ENCODE peak calls at places on chromosomes 6 and 20, in five cellular contexts. C is IMR-90, P is neuronal stem cell, L is H9, O is H1. S is an unnamed sample.

GRCh38 chr20:19401096-19401495 is 188.7 kb downstream of the SLC24A3 start:
- DNase-seq in C (no peak), L (no peak), P (no peak), O (no peak), S (no peak)

GRCh38 chr6:46772754-46773153 is 20.4 kb upstream of the MEP1A start:
- DNase-seq in O (no peak), P (no peak), C (no peak), L (no peak), S (no peak)

GRCh38 chr6:30043744-30044143 is 17.3 kb upstream of the POLR1H start:
- DNase-seq in O (no peak), L (no peak), P (no peak), C (no peak), S (no peak)

GRCh38 chr20:36887779-36888133 is 11.8 kb downstream of the TLDC2 start:
- DNase-seq in C (no peak), O (no peak), P (no peak), L (no peak), S (no peak)

GRCh38 chr6:35439308-35439707 is 12.8 kb upstream of the FANCE start:
- DNase-seq in P (no peak), C (no peak), L (peak; percentile 68), O (no peak), S (no peak)

GRCh38 chr6:157773248-157773773 is 49.7 kb upstream of the SNX9 start:
- DNase-seq in C (no peak), L (no peak), O (no peak), P (no peak), S (peak; percentile 39)

GRCh38 chr6:73566954-73567591 is 46.2 kb upstream of the EEF1A1 start:
- DNase-seq in C (peak; percentile 35), O (no peak), L (no peak), P (no peak), S (peak; percentile 66)

GRCh38 chr20:8020314-8021079 is 936 bp upstream of the TMX4 start:
- DNase-seq in P (no peak), C (no peak), O (no peak), L (no peak), S (peak; percentile 46)

GRCh38 chr20:22690616-22691179 is 106.3 kb upstream of the FOXA2 start:
- DNase-seq in L (no peak), P (no peak), C (no peak), O (no peak), S (no peak)

GRCh38 chr20:49899551-49900383 is 15.6 kb downstream of the SPATA2 start:
- DNase-seq in C (peak; percentile 12), O (no peak), L (no peak), P (no peak), S (no peak)

GRCh38 chr20:24488064-24488799 is 18.8 kb downstream of the SYNDIG1 start:
- DNase-seq in C (no peak), P (no peak), L (peak; percentile 10), O (no peak), S (no peak)

GRCh38 chr6:2257358-2257757 is 12.0 kb upstream of the GMDS start:
- DNase-seq in L (no peak), P (no peak), C (no peak), O (no peak), S (no peak)

GRCh38 chr20:24442909-24443308 is 26.5 kb upstream of the SYNDIG1 start:
- DNase-seq in P (no peak), O (no peak), C (no peak), L (no peak), S (no peak)

GRCh38 chr6:53410508-53411258 is 61.9 kb upstream of the ELOVL5 start:
- DNase-seq in O (no peak), L (peak; percentile 48), P (no peak), C (peak; percentile 33), S (peak; percentile 46)
- H2BK15ac ChIP-seq in O (no peak overlapping the region), L (no peak overlapping the region), P (no peak overlapping the region), C (no peak overlapping the region), S (no peak overlapping the region)

DNA sequence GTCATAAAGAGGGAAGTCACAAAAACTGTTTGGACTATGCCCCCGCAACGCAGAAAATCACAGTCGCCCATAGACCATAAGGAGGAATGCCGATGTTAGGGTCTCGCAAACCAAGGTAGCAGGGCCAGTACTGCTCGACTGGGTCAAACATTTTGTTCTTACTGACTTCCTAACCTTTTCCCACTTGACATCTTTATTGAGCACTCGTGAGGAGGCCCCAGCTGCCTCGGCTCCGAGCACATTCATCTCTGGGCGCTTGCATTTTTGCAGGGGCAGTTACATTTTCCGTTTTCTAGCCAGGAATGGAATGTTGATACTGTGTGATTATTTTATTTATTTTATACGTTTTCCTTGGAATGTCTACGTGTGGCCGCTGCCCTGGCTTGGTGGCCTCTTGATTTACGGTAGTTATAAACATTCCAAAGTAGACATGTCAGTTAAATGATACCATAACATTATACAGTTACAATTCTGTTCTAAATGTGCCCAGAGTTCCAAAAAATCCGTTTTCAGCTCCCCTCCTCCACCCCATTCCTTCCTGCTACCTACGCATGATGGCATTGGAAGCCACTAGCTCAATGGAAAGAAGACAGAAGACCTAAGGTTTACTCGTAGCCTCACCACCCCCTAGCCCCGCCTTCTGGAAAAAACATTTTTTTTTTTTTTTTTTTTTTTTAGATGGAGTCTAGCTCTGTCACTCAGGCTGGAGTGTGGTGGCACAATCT is 56.9 kb upstream of the APCDD1L start:
- DNase-seq in C (peak; percentile 88), P (no peak), L (no peak), O (no peak), S (peak; percentile 60)
- H4K91ac ChIP-seq in C (peak overlapping the region; percentile 94), P (no peak overlapping the region), L (no peak overlapping the region), O (no peak overlapping the region), S (no peak overlapping the region)

GRCh38 chr6:148608211-148608951 is 138.4 kb upstream of the UST start:
- DNase-seq in P (no peak), O (no peak), C (peak; percentile 19), L (no peak), S (peak; percentile 42)

GRCh38 chr6:148616811-148617210 is 130.0 kb upstream of the UST start:
- DNase-seq in P (no peak), C (peak; percentile 43), L (no peak), O (no peak), S (peak; percentile 47)

GRCh38 chr6:148612043-148612442 is 134.8 kb upstream of the UST start:
- DNase-seq in C (no peak), O (no peak), L (no peak), P (no peak), S (no peak)

GRCh38 chr6:148611213-148611612 is 135.6 kb upstream of the UST start:
- DNase-seq in P (no peak), C (no peak), L (no peak), O (no peak), S (peak; percentile 76)
- H2BK15ac ChIP-seq in P (no peak overlapping the region), C (no peak overlapping the region), L (no peak overlapping the region), O (no peak overlapping the region), S (no peak overlapping the region)

DNA sequence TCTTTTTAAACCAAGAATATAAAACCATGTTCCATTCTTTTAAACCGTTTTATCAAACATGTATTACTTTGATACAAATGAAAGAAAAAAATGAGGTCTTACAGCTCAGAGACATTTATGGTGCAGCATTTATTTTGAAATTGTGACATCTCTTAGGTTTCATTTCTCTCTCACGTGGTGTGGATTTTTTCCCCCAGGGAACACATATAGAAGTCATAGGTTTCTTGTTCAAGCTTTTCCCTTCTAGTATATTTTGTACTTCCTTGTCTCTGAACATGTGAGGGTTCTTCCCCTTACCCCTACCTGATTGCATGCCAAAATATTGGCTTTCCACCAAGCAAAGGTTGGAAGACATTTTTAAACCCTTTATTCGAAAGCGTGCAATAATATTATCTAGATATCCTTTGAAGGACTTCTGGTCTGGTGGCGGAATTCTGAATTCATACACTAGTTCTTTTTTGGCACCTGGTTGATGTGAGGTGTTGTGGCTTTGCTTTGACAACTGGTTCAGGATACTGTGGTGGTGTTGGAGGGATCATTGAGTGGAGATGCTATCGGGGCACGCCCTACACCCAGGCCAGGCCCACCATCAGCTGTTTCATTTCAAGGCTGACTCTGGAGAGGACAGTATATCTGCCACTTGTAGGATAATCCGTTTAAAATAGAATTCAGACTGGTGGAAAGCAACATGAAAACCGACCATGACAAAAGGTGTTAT is 5.6 kb upstream of the FAM50B start:
- DNase-seq in P (no peak), O (no peak), C (no peak), L (no peak), S (no peak)
- H4K91ac ChIP-seq in P (no peak overlapping the region), O (no peak overlapping the region), C (peak overlapping the region; percentile 99), L (no peak overlapping the region), S (peak overlapping the region; percentile 15)

GRCh38 chr6:139742671-139743070 is 368.2 kb upstream of the CITED2 start:
- DNase-seq in L (no peak), P (no peak), O (no peak), C (no peak), S (no peak)
- H2BK15ac ChIP-seq in L (no peak overlapping the region), P (no peak overlapping the region), O (no peak overlapping the region), C (peak overlapping the region; percentile 90), S (no peak overlapping the region)

DNA sequence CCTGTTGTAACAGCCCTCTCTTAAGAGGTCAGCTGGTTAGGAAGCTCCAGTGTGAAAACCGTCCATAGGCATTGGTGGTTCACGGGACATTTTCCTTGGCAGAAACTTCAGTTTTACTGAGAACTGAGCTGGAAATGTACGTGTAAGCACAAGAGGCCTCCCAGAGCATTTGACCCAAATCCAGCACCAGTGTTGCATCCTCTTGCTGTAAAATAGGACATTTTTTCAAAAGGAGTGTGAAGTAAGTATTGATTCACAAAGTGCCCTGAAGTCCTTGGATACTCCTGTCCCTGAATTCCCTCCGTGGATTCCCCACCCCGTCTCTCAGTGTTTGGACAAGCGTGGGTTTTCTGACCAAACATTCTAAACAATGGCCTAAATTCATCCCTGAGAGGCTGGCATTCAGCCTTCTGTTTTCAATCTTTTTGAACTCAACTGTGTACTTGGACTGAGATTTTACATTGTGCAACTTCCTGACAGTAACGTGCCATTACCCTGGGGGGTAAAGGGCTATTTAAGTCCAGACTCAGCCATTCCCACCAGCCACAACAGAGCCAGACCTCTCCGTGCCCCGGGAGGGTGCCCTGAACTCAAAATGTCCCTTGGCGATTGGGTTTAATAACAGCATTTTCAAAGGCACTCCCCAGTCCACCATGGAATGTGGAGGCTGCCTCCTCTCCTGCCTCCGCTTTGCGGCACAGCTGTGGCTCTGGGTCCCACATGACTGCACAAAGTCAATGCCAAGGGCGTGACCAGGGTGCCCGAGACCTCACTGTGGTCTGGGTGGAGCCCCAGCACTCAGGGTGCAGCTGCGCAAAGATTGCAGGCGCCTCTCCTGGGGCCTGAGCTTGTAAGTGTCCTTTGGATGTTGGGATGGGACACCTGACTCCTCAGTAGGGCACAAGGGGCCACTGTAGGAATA is 92.7 kb upstream of the AFDN start:
- DNase-seq in P (no peak), C (no peak), L (no peak), O (no peak), S (peak; percentile 86)
- H4K91ac ChIP-seq in P (no peak overlapping the region), C (no peak overlapping the region), L (no peak overlapping the region), O (no peak overlapping the region), S (peak overlapping the region; percentile 97)

GRCh38 chr6:27862396-27863061 is 49.7 kb downstream of the OR2B2 start:
- DNase-seq in C (peak; percentile 33), O (no peak), P (no peak), L (no peak), S (no peak)
- H2BK15ac ChIP-seq in C (no peak overlapping the region), O (peak overlapping the region; percentile 22), P (no peak overlapping the region), L (no peak overlapping the region), S (no peak overlapping the region)